ENCODE peak calls at places on chromosomes 1 and 21, in four cellular contexts. One of them, this sample, is unnamed.
A peak's percentile ranks its signal among the peaks of the same experiment; 100 is the strongest.

GRCh38 chr1:200975458-200975857 is 48.1 kb downstream of the KIF21B start:
- DNase-seq in A549: no peak
- DNase-seq in K562: no peak
- DNase-seq in IMR-90: no peak
- DNase-seq in this sample: no peak

GRCh38 chr21:35990609-35991008 is 69.7 kb downstream of the SETD4 start:
- DNase-seq in A549: no peak
- DNase-seq in K562: no peak
- DNase-seq in IMR-90: no peak
- DNase-seq in this sample: no peak

GRCh38 chr1:40032240-40032891 is 8.2 kb upstream of the CAP1 start:
- DNase-seq in A549: peak; percentile 40
- DNase-seq in IMR-90: peak; percentile 76
- DNase-seq in K562: peak; percentile 77
- DNase-seq in this sample: no peak

GRCh38 chr1:223363057-223363855 is 720 bp downstream of the SUSD4 start:
- DNase-seq in K562: no peak
- DNase-seq in IMR-90: peak; percentile 26
- DNase-seq in A549: peak; percentile 13
- DNase-seq in this sample: no peak

GRCh38 chr1:184788970-184789369 is 34.3 kb upstream of the EDEM3 start:
- DNase-seq in K562: no peak
- DNase-seq in IMR-90: no peak
- DNase-seq in A549: no peak
- DNase-seq in this sample: no peak

GRCh38 chr1:8121261-8122159 is 95.4 kb upstream of the ERRFI1 start:
- DNase-seq in K562: peak; percentile 66
- DNase-seq in A549: no peak
- DNase-seq in IMR-90: peak; percentile 94
- DNase-seq in this sample: no peak

GRCh38 chr1:59232209-59232608 is 64.7 kb upstream of the FGGY start:
- DNase-seq in A549: no peak
- DNase-seq in IMR-90: peak; percentile 34
- DNase-seq in K562: no peak
- DNase-seq in this sample: no peak

GRCh38 chr1:212669102-212669501 is 30.5 kb downstream of the BATF3 start:
- DNase-seq in K562: peak; percentile 59
- DNase-seq in A549: peak; percentile 53
- DNase-seq in IMR-90: peak; percentile 20
- DNase-seq in this sample: no peak

GRCh38 chr1:112790920-112791722 is 76.0 kb upstream of the PPM1J start:
- DNase-seq in IMR-90: no peak
- DNase-seq in A549: no peak
- DNase-seq in K562: peak; percentile 63
- DNase-seq in this sample: no peak

GRCh38 chr1:7404046-7404742 is 366.9 kb upstream of the VAMP3 start:
- DNase-seq in K562: no peak
- DNase-seq in A549: no peak
- DNase-seq in IMR-90: no peak
- DNase-seq in this sample: no peak

GRCh38 chr1:157813269-157813668 is 6.7 kb downstream of the FCRL1 start:
- DNase-seq in IMR-90: no peak
- DNase-seq in A549: no peak
- DNase-seq in K562: no peak
- DNase-seq in this sample: no peak

GRCh38 chr1:234986750-234987414 is 141.8 kb downstream of the TOMM20 start:
- DNase-seq in K562: no peak
- DNase-seq in A549: no peak
- DNase-seq in IMR-90: no peak
- DNase-seq in this sample: no peak

GRCh38 chr1:203453616-203454015 is 22.0 kb upstream of the PRELP start:
- DNase-seq in IMR-90: no peak
- DNase-seq in A549: no peak
- DNase-seq in K562: no peak
- DNase-seq in this sample: no peak

GRCh38 chr1:9316512-9316911 is 23.8 kb downstream of the SPSB1 start:
- DNase-seq in A549: no peak
- DNase-seq in K562: no peak
- DNase-seq in IMR-90: no peak
- DNase-seq in this sample: no peak

GRCh38 chr21:25186278-25186677 is 421.0 kb downstream of the MRPL39 start:
- DNase-seq in IMR-90: no peak
- DNase-seq in A549: no peak
- DNase-seq in K562: no peak
- DNase-seq in this sample: peak; percentile 60

GRCh38 chr21:41839387-41840000 is 39.6 kb downstream of the PRDM15 start:
- DNase-seq in A549: no peak
- DNase-seq in K562: no peak
- DNase-seq in IMR-90: no peak
- DNase-seq in this sample: no peak

GRCh38 chr1:183242556-183242955 is 56.5 kb downstream of the LAMC2 start:
- DNase-seq in IMR-90: no peak
- DNase-seq in K562: no peak
- DNase-seq in A549: no peak
- DNase-seq in this sample: no peak

GRCh38 chr21:38839683-38840286 is 34.1 kb downstream of the ETS2 start:
- DNase-seq in A549: no peak
- DNase-seq in K562: peak; percentile 39
- DNase-seq in IMR-90: peak; percentile 94
- DNase-seq in this sample: no peak

GRCh38 chr21:32702702-32703101 is 25.1 kb downstream of the SYNJ1 start:
- DNase-seq in A549: no peak
- DNase-seq in K562: peak; percentile 13
- DNase-seq in IMR-90: peak; percentile 89
- DNase-seq in this sample: no peak

GRCh38 chr1:51344602-51345299 is 14.4 kb upstream of the TTC39A start:
- DNase-seq in K562: peak; percentile 68
- DNase-seq in IMR-90: no peak
- DNase-seq in A549: no peak
- DNase-seq in this sample: no peak

GRCh38 chr1:40625076-40625475 is 40.4 kb downstream of the RIMS3 start:
- DNase-seq in K562: no peak
- DNase-seq in IMR-90: no peak
- DNase-seq in A549: no peak
- DNase-seq in this sample: no peak

GRCh38 chr1:180358649-180359048 is 128.6 kb downstream of the LHX4 start:
- DNase-seq in IMR-90: peak; percentile 22
- DNase-seq in K562: no peak
- DNase-seq in A549: no peak
- DNase-seq in this sample: no peak

GRCh38 chr21:14482165-14482564 is 64.0 kb downstream of the SAMSN1 start:
- DNase-seq in K562: no peak
- DNase-seq in IMR-90: no peak
- DNase-seq in A549: no peak
- DNase-seq in this sample: no peak

GRCh38 chr1:97936976-97937375 is 16.1 kb upstream of the DPYD start:
- DNase-seq in IMR-90: no peak
- DNase-seq in K562: no peak
- DNase-seq in A549: no peak
- DNase-seq in this sample: no peak

GRCh38 chr1:109193653-109194590 is 19.8 kb upstream of the SARS1 start:
- DNase-seq in IMR-90: no peak
- DNase-seq in A549: peak; percentile 67
- DNase-seq in K562: peak; percentile 84
- DNase-seq in this sample: peak; percentile 37

GRCh38 chr1:208834346-208835081 is 590.3 kb upstream of the PLXNA2 start:
- DNase-seq in K562: no peak
- DNase-seq in A549: no peak
- DNase-seq in IMR-90: no peak
- DNase-seq in this sample: no peak

GRCh38 chr1:40658895-40659648 is 6.4 kb downstream of the RIMS3 start:
- DNase-seq in IMR-90: no peak
- DNase-seq in K562: peak; percentile 67
- DNase-seq in A549: no peak
- DNase-seq in this sample: no peak

GRCh38 chr1:43047135-43047534 is 88.5 kb upstream of the SLC2A1 start:
- DNase-seq in K562: no peak
- DNase-seq in A549: no peak
- DNase-seq in IMR-90: no peak
- DNase-seq in this sample: no peak

GRCh38 chr1:43044572-43045361 is 86.1 kb upstream of the SLC2A1 start:
- DNase-seq in K562: peak; percentile 88
- DNase-seq in IMR-90: no peak
- DNase-seq in A549: no peak
- DNase-seq in this sample: no peak

GRCh38 chr1:43043695-43044094 is 85.0 kb upstream of the SLC2A1 start:
- DNase-seq in K562: no peak
- DNase-seq in A549: no peak
- DNase-seq in IMR-90: peak; percentile 22
- DNase-seq in this sample: no peak

GRCh38 chr1:43039228-43040055 is 80.8 kb upstream of the SLC2A1 start:
- DNase-seq in K562: no peak
- DNase-seq in A549: no peak
- DNase-seq in IMR-90: no peak
- DNase-seq in this sample: no peak

GRCh38 chr1:43042773-43043470 is 84.3 kb upstream of the SLC2A1 start:
- DNase-seq in A549: no peak
- DNase-seq in IMR-90: no peak
- DNase-seq in K562: no peak
- DNase-seq in this sample: no peak
- H3K4me3 ChIP-seq in A549: no peak overlapping the region
- H3K4me3 ChIP-seq in IMR-90: no peak overlapping the region
- H3K4me3 ChIP-seq in K562: no peak overlapping the region
- H3K4me3 ChIP-seq in this sample: no peak overlapping the region

DNA sequence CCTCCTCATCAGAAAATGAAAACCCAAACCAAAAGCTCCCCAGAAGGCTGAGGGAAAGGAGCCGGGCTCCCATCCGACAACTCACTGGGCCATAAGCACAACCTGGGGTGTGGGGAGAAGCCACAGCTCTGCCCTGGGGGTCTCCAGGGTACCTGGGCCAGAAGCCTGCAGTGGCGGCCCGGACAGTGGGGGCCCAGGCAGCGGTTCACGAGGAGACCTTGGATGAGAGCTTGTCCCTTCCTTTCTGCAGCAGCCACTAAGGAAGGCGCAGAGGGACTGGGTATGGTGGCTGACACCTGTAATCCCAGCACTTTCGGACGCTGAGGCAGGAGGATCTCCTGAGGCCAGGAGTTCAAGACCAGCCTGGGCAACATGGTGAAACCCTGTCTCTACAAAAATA is 17.5 kb upstream of the TRAPPC10 start:
- DNase-seq in IMR-90: no peak
- DNase-seq in K562: no peak
- DNase-seq in A549: no peak
- DNase-seq in this sample: no peak
- TF ChIP-seq ELK1 in IMR-90: no peak
- TF ChIP-seq ELK1 in K562: no peak
- TF ChIP-seq ELK1 in A549: no peak
- TF ChIP-seq ELK1 in this sample: no peak

GRCh38 chr1:13809461-13810159 is 109.6 kb downstream of the PRDM2 start:
- DNase-seq in K562: peak; percentile 62
- DNase-seq in IMR-90: peak; percentile 7
- DNase-seq in A549: no peak
- DNase-seq in this sample: no peak
- H3K4me3 ChIP-seq in K562: no peak overlapping the region
- H3K4me3 ChIP-seq in IMR-90: no peak overlapping the region
- H3K4me3 ChIP-seq in A549: no peak overlapping the region
- H3K4me3 ChIP-seq in this sample: no peak overlapping the region

GRCh38 chr1:164983023-164983650 is 373.4 kb downstream of the LMX1A start:
- DNase-seq in K562: no peak
- DNase-seq in A549: no peak
- DNase-seq in IMR-90: no peak
- DNase-seq in this sample: no peak

GRCh38 chr1:164977561-164977960 is 379.0 kb downstream of the LMX1A start:
- DNase-seq in IMR-90: no peak
- DNase-seq in K562: no peak
- DNase-seq in A549: no peak
- DNase-seq in this sample: no peak

DNA sequence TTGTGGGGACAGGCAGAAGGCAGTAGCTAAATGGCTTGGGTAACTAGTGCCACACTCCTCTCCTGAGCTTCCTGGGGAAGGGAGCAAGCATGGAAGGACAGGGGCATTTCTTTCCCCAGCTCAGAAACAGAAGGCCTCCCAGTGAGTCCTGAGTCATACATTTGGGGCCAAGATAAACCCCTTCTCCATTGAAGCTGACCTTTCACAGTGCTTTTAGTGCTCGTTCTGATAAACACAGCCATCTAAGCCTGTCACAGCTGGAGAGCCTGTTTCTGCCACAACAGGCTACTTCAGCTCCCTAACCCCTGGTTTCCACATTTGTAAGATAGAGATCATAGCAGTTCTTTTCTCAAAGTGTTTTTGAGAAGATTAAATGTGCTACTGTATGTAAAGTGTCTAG is 374.0 kb downstream of the LMX1A start:
- DNase-seq in K562: peak; percentile 6
- DNase-seq in IMR-90: no peak
- DNase-seq in A549: no peak
- DNase-seq in this sample: no peak
- TF ChIP-seq ELK1 in K562: no peak
- TF ChIP-seq ELK1 in IMR-90: no peak
- TF ChIP-seq ELK1 in A549: no peak
- TF ChIP-seq ELK1 in this sample: no peak

GRCh38 chr1:37471345-37472231 is 2.8 kb upstream of the ZC3H12A start:
- DNase-seq in A549: peak; percentile 96
- DNase-seq in K562: peak; percentile 46
- DNase-seq in IMR-90: peak; percentile 90
- DNase-seq in this sample: no peak
- H3K4me3 ChIP-seq in A549: peak overlapping the region; percentile 85
- H3K4me3 ChIP-seq in K562: no peak overlapping the region
- H3K4me3 ChIP-seq in IMR-90: peak overlapping the region; percentile 13
- H3K4me3 ChIP-seq in this sample: no peak overlapping the region